ENCODE peak calls at places on chromosomes 6 and 20, in eight cellular contexts. One of them, this sample, is unnamed.

GRCh38 chr20:10190456-10190855 is 28.2 kb upstream of the SNAP25 start:
- DNase-seq in H9: no peak
- DNase-seq in HCT116: no peak
- DNase-seq in A549: no peak
- DNase-seq in SK-N-SH: no peak
- DNase-seq in GM23338: no peak
- DNase-seq in IMR-90: no peak
- DNase-seq in trophoblast cell: no peak
- DNase-seq in this sample: no peak

GRCh38 chr20:56626367-56627121 is 2.6 kb upstream of the TFAP2C start:
- DNase-seq in GM23338: peak
- DNase-seq in HCT116: peak
- DNase-seq in A549: peak
- DNase-seq in H9: peak
- DNase-seq in trophoblast cell: peak
- DNase-seq in IMR-90: no peak
- DNase-seq in SK-N-SH: peak
- DNase-seq in this sample: no peak

GRCh38 chr6:16370943-16371342 is 132.6 kb downstream of the GMPR start:
- DNase-seq in HCT116: no peak
- DNase-seq in IMR-90: no peak
- DNase-seq in trophoblast cell: no peak
- DNase-seq in A549: no peak
- DNase-seq in GM23338: no peak
- DNase-seq in H9: no peak
- DNase-seq in SK-N-SH: no peak
- DNase-seq in this sample: no peak

GRCh38 chr6:31266721-31267360 is 5.1 kb downstream of the HLA-C start:
- DNase-seq in A549: no peak
- DNase-seq in H9: no peak
- DNase-seq in SK-N-SH: no peak
- DNase-seq in HCT116: no peak
- DNase-seq in trophoblast cell: no peak
- DNase-seq in IMR-90: no peak
- DNase-seq in GM23338: no peak
- DNase-seq in this sample: no peak

GRCh38 chr6:4794140-4794707 is 18.0 kb downstream of the CDYL start:
- DNase-seq in IMR-90: no peak
- DNase-seq in HCT116: no peak
- DNase-seq in GM23338: peak
- DNase-seq in H9: no peak
- DNase-seq in trophoblast cell: no peak
- DNase-seq in A549: no peak
- DNase-seq in SK-N-SH: no peak
- DNase-seq in this sample: peak

GRCh38 chr6:3876131-3876530 is 27.0 kb downstream of the FAM50B start:
- DNase-seq in SK-N-SH: no peak
- DNase-seq in IMR-90: no peak
- DNase-seq in HCT116: no peak
- DNase-seq in GM23338: no peak
- DNase-seq in A549: no peak
- DNase-seq in H9: no peak
- DNase-seq in trophoblast cell: no peak
- DNase-seq in this sample: peak

GRCh38 chr20:43514062-43514971 is 6.8 kb downstream of the L3MBTL1 start:
- DNase-seq in IMR-90: peak
- DNase-seq in GM23338: peak
- DNase-seq in HCT116: peak
- DNase-seq in H9: peak
- DNase-seq in trophoblast cell: peak
- DNase-seq in A549: no peak
- DNase-seq in SK-N-SH: peak
- DNase-seq in this sample: peak

GRCh38 chr20:57568088-57568896 is 7.4 kb downstream of the PCK1 start:
- DNase-seq in IMR-90: no peak
- DNase-seq in A549: no peak
- DNase-seq in GM23338: no peak
- DNase-seq in SK-N-SH: no peak
- DNase-seq in H9: no peak
- DNase-seq in HCT116: no peak
- DNase-seq in trophoblast cell: no peak
- DNase-seq in this sample: no peak

GRCh38 chr20:36574278-36575065 is 1.1 kb downstream of the TGIF2 start:
- DNase-seq in SK-N-SH: peak
- DNase-seq in trophoblast cell: peak
- DNase-seq in H9: peak
- DNase-seq in A549: peak
- DNase-seq in HCT116: no peak
- DNase-seq in GM23338: peak
- DNase-seq in IMR-90: peak
- DNase-seq in this sample: peak

GRCh38 chr6:133070410-133071043 is 170.6 kb upstream of the EYA4 start:
- DNase-seq in SK-N-SH: no peak
- DNase-seq in H9: no peak
- DNase-seq in A549: no peak
- DNase-seq in IMR-90: no peak
- DNase-seq in HCT116: no peak
- DNase-seq in trophoblast cell: no peak
- DNase-seq in GM23338: no peak
- DNase-seq in this sample: no peak

GRCh38 chr6:150004101-150004782 is 21.1 kb downstream of the RAET1L start:
- DNase-seq in H9: no peak
- DNase-seq in SK-N-SH: no peak
- DNase-seq in IMR-90: no peak
- DNase-seq in GM23338: no peak
- DNase-seq in HCT116: no peak
- DNase-seq in trophoblast cell: no peak
- DNase-seq in A549: no peak
- DNase-seq in this sample: no peak

GRCh38 chr6:157760589-157761330 is 62.3 kb upstream of the SNX9 start:
- DNase-seq in H9: no peak
- DNase-seq in HCT116: no peak
- DNase-seq in A549: no peak
- DNase-seq in IMR-90: peak
- DNase-seq in SK-N-SH: no peak
- DNase-seq in GM23338: no peak
- DNase-seq in trophoblast cell: no peak
- DNase-seq in this sample: peak

GRCh38 chr20:50101281-50101680 is 11.7 kb downstream of the UBE2V1 start:
- DNase-seq in A549: no peak
- DNase-seq in IMR-90: no peak
- DNase-seq in SK-N-SH: no peak
- DNase-seq in trophoblast cell: no peak
- DNase-seq in H9: no peak
- DNase-seq in HCT116: no peak
- DNase-seq in GM23338: no peak
- DNase-seq in this sample: no peak

GRCh38 chr20:50099565-50099991 is 13.4 kb downstream of the UBE2V1 start:
- DNase-seq in A549: no peak
- DNase-seq in H9: no peak
- DNase-seq in trophoblast cell: peak
- DNase-seq in GM23338: peak
- DNase-seq in HCT116: no peak
- DNase-seq in SK-N-SH: no peak
- DNase-seq in IMR-90: no peak
- DNase-seq in this sample: no peak

GRCh38 chr20:50100552-50100951 is 12.4 kb downstream of the UBE2V1 start:
- DNase-seq in A549: no peak
- DNase-seq in GM23338: no peak
- DNase-seq in H9: no peak
- DNase-seq in trophoblast cell: no peak
- DNase-seq in IMR-90: no peak
- DNase-seq in HCT116: no peak
- DNase-seq in SK-N-SH: no peak
- DNase-seq in this sample: peak

GRCh38 chr20:50099121-50099520 is 13.8 kb downstream of the UBE2V1 start:
- DNase-seq in H9: no peak
- DNase-seq in IMR-90: no peak
- DNase-seq in GM23338: no peak
- DNase-seq in trophoblast cell: peak
- DNase-seq in SK-N-SH: no peak
- DNase-seq in A549: no peak
- DNase-seq in HCT116: no peak
- DNase-seq in this sample: no peak

GRCh38 chr20:50101900-50102299 is 11.1 kb downstream of the UBE2V1 start:
- DNase-seq in IMR-90: no peak
- DNase-seq in H9: no peak
- DNase-seq in SK-N-SH: no peak
- DNase-seq in A549: no peak
- DNase-seq in GM23338: no peak
- DNase-seq in trophoblast cell: no peak
- DNase-seq in HCT116: no peak
- DNase-seq in this sample: no peak
- H3K4me2 ChIP-seq in IMR-90: no peak
- H3K4me2 ChIP-seq in H9: no peak
- H3K4me2 ChIP-seq in SK-N-SH: no peak
- H3K4me2 ChIP-seq in A549: peak
- H3K4me2 ChIP-seq in GM23338: peak
- H3K4me2 ChIP-seq in trophoblast cell: no peak
- H3K4me2 ChIP-seq in HCT116: no peak
- H3K4me2 ChIP-seq in this sample: no peak

DNA sequence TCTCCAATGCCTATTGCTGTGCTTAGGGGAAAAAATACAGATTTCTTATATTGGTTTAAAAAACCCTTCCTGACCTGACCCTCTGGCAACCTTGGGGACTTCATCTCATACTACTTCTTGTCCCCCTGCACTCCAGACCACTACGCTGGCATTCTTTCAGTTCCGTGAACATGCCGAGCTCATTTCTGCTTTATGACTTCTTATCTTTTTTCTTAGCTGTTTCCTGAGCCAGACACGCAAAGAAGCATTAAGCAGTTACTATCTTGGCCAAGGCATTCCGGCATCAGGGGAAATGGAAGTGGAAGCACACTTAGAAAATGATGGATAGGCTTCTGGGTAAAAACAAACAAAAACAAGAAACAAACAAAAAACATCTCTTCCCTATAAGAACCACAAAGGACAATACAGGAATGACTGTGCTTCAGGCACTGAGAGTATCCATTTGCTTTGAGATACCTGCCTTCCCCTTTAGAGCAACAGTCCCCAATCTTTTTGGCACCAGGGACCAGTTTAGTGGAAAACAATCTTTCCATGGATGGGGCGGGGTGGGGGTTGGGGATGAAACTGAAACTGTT is 4.4 kb upstream of the CCDC28A start:
- DNase-seq in trophoblast cell: no peak
- DNase-seq in IMR-90: no peak
- DNase-seq in HCT116: no peak
- DNase-seq in A549: no peak
- DNase-seq in H9: no peak
- DNase-seq in GM23338: no peak
- DNase-seq in SK-N-SH: no peak
- DNase-seq in this sample: no peak
- H3K4me2 ChIP-seq in trophoblast cell: no peak
- H3K4me2 ChIP-seq in IMR-90: no peak
- H3K4me2 ChIP-seq in HCT116: no peak
- H3K4me2 ChIP-seq in A549: no peak
- H3K4me2 ChIP-seq in H9: no peak
- H3K4me2 ChIP-seq in GM23338: no peak
- H3K4me2 ChIP-seq in SK-N-SH: no peak
- H3K4me2 ChIP-seq in this sample: no peak

GRCh38 chr20:23126281-23127061 is 40.3 kb upstream of the CD93 start:
- DNase-seq in H9: no peak
- DNase-seq in GM23338: no peak
- DNase-seq in HCT116: no peak
- DNase-seq in IMR-90: no peak
- DNase-seq in SK-N-SH: no peak
- DNase-seq in trophoblast cell: no peak
- DNase-seq in A549: no peak
- DNase-seq in this sample: no peak

GRCh38 chr20:23127506-23128279 is 41.6 kb upstream of the CD93 start:
- DNase-seq in A549: no peak
- DNase-seq in IMR-90: no peak
- DNase-seq in SK-N-SH: no peak
- DNase-seq in HCT116: no peak
- DNase-seq in GM23338: no peak
- DNase-seq in H9: no peak
- DNase-seq in trophoblast cell: no peak
- DNase-seq in this sample: no peak

GRCh38 chr20:23125159-23125558 is 39.0 kb upstream of the CD93 start:
- DNase-seq in SK-N-SH: no peak
- DNase-seq in GM23338: no peak
- DNase-seq in trophoblast cell: no peak
- DNase-seq in A549: no peak
- DNase-seq in H9: no peak
- DNase-seq in IMR-90: no peak
- DNase-seq in HCT116: no peak
- DNase-seq in this sample: no peak

GRCh38 chr20:23123886-23124285 is 37.8 kb upstream of the CD93 start:
- DNase-seq in H9: no peak
- DNase-seq in trophoblast cell: peak
- DNase-seq in HCT116: no peak
- DNase-seq in IMR-90: no peak
- DNase-seq in A549: no peak
- DNase-seq in SK-N-SH: no peak
- DNase-seq in GM23338: no peak
- DNase-seq in this sample: no peak

DNA sequence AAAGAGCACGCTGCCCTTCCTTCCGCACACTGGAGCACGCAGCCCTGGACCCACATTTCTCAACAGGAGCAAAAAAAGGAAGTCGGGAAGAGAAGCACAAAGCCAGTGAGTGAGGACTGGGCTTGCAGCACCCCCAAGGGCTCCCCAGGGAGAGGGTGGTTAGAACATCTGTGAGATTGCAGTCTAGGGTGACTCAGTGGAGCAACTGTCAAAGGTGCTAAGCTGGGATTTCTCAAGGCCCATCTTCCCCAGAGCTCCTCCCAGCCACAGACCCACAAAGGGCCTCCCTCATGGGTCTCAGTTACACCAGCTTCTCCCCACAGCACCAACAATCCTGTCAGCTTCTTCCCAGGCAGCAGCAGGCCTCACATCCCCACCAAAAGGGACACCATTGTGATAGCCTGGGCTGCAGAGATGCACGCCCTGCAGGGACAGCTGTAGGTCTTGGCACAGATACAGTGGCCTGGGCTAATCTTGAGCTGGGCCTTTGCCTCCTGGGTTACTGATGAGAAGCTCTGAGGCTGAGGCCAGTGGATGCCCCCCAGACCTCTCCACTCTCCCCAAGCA is 39.6 kb upstream of the CD93 start:
- DNase-seq in H9: no peak
- DNase-seq in GM23338: no peak
- DNase-seq in trophoblast cell: peak
- DNase-seq in A549: no peak
- DNase-seq in IMR-90: peak
- DNase-seq in HCT116: no peak
- DNase-seq in SK-N-SH: no peak
- DNase-seq in this sample: peak
- H3K4me2 ChIP-seq in H9: no peak
- H3K4me2 ChIP-seq in GM23338: no peak
- H3K4me2 ChIP-seq in trophoblast cell: no peak
- H3K4me2 ChIP-seq in A549: no peak
- H3K4me2 ChIP-seq in IMR-90: no peak
- H3K4me2 ChIP-seq in HCT116: no peak
- H3K4me2 ChIP-seq in SK-N-SH: no peak
- H3K4me2 ChIP-seq in this sample: no peak

DNA sequence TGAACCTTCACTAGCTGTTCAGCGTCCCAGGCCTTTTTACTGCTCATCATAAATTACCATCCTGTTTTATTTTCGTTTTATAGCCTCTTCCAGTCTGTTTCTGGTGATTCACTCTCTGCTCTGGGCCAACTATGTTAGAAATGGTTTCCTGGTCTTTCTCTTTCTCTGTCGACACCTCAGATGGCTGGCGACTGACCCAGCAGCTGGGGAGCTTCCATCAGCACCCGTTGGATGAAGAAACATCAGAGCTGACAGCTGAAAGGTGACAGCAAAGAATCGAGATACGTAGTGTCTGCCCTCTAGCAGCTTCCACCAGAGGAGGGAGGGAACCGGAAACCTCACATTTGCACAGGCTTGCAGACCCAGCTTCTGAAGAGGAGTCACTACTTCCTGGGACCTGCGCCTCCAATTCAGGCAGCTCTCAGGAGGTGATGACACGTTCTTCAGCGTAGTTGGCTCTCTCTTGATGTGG is 82.9 kb upstream of the MLN start:
- DNase-seq in trophoblast cell: peak
- DNase-seq in GM23338: no peak
- DNase-seq in A549: no peak
- DNase-seq in HCT116: no peak
- DNase-seq in SK-N-SH: no peak
- DNase-seq in H9: no peak
- DNase-seq in IMR-90: peak
- DNase-seq in this sample: peak
- H3K4me2 ChIP-seq in trophoblast cell: no peak
- H3K4me2 ChIP-seq in GM23338: no peak
- H3K4me2 ChIP-seq in A549: no peak
- H3K4me2 ChIP-seq in HCT116: no peak
- H3K4me2 ChIP-seq in SK-N-SH: peak
- H3K4me2 ChIP-seq in H9: no peak
- H3K4me2 ChIP-seq in IMR-90: no peak
- H3K4me2 ChIP-seq in this sample: no peak